ENCODE peak calls at places on chromosome 17, in seven cellular contexts. O is B cell, W is K562, Z is neural progenitor cell, L is HL-60, T is fibroblast of villous mesenchyme, K is body of pancreas. B is an unnamed sample.

GRCh38 chr17:62807812-62808575 is at the start of gene MARCHF10:
- DNase-seq in O (no peak), W (peak; percentile 86), Z (peak; percentile 79), L (no peak), T (no peak), K (peak; percentile 37), B (peak; percentile 81)

GRCh38 chr17:44792276-44792675 is 33.5 kb downstream of the ADAM11 start:
- DNase-seq in O (no peak), W (no peak), Z (no peak), L (no peak), T (peak; percentile 36), K (no peak), B (no peak)

GRCh38 chr17:40818343-40818732 is 4.1 kb downstream of the KRT10 start:
- DNase-seq in O (no peak), W (no peak), Z (no peak), L (no peak), T (no peak), K (no peak), B (no peak)

GRCh38 chr17:8861482-8862181 is 5.8 kb downstream of the PIK3R6 start:
- DNase-seq in O (no peak), W (no peak), Z (no peak), L (no peak), T (no peak), K (no peak), B (no peak)

GRCh38 chr17:13601776-13602551 is at the start of gene HS3ST3A1:
- DNase-seq in O (no peak), W (peak; percentile 89), Z (peak; percentile 92), L (no peak), T (peak; percentile 89), K (no peak), B (peak; percentile 88)

GRCh38 chr17:3502466-3502865 is 26.7 kb downstream of the ASPA start:
- DNase-seq in O (no peak), W (no peak), Z (no peak), L (no peak), T (peak; percentile 20), K (no peak), B (no peak)

GRCh38 chr17:62751350-62751691 is 56.8 kb downstream of the MARCHF10 start:
- DNase-seq in O (no peak), W (no peak), Z (no peak), L (no peak), T (no peak), K (no peak), B (no peak)

GRCh38 chr17:76268015-76268749 is 3.0 kb downstream of the UBALD2 start:
- DNase-seq in O (peak; percentile 80), W (peak; percentile 63), Z (no peak), L (peak; percentile 87), T (peak; percentile 83), K (no peak), B (no peak)

GRCh38 chr17:43970366-43970765 is 16.6 kb upstream of the PYY start:
- DNase-seq in O (no peak), W (no peak), Z (no peak), L (no peak), T (no peak), K (no peak), B (no peak)

GRCh38 chr17:5921919-5922318 is 148.3 kb upstream of the WSCD1 start:
- DNase-seq in O (no peak), W (no peak), Z (no peak), L (no peak), T (no peak), K (no peak), B (no peak)

GRCh38 chr17:42027961-42028790 is 8.3 kb downstream of the NKIRAS2 start:
- DNase-seq in O (no peak), W (peak; percentile 50), Z (peak; percentile 71), L (no peak), T (no peak), K (no peak), B (peak; percentile 26)

GRCh38 chr17:42675348-42675983 is 1.3 kb downstream of the PLEKHH3 start:
- DNase-seq in O (no peak), W (peak; percentile 41), Z (no peak), L (no peak), T (no peak), K (peak; percentile 77), B (no peak)

GRCh38 chr17:46853896-46854444 is 2.6 kb downstream of the WNT9B start:
- DNase-seq in O (no peak), W (no peak), Z (no peak), L (no peak), T (peak; percentile 19), K (no peak), B (no peak)

GRCh38 chr17:78124081-78124835 is 4.3 kb downstream of the TMC6 start:
- DNase-seq in O (peak; percentile 89), W (no peak), Z (no peak), L (peak; percentile 74), T (no peak), K (no peak), B (no peak)

GRCh38 chr17:325270-325976 is 27.2 kb downstream of the RPH3AL start:
- DNase-seq in O (no peak), W (no peak), Z (no peak), L (no peak), T (no peak), K (no peak), B (no peak)

GRCh38 chr17:18043491-18043890 is 4.3 kb downstream of the GID4 start:
- DNase-seq in O (no peak), W (peak; percentile 25), Z (no peak), L (no peak), T (peak; percentile 22), K (no peak), B (no peak)
- TF ChIP-seq CTCF in O (peak; percentile 45), W (peak; percentile 33), Z (no peak), L (no peak), T (no peak), K (no peak), B (no peak)

GRCh38 chr17:16464641-16465312 is 27.2 kb downstream of the LRRC75A start:
- DNase-seq in O (no peak), W (no peak), Z (no peak), L (no peak), T (no peak), K (no peak), B (no peak)

GRCh38 chr17:16464001-16464640 is 27.9 kb downstream of the LRRC75A start:
- DNase-seq in O (no peak), W (no peak), Z (no peak), L (no peak), T (no peak), K (no peak), B (no peak)

GRCh38 chr17:16462070-16462864 is 29.7 kb downstream of the LRRC75A start:
- DNase-seq in O (no peak), W (no peak), Z (no peak), L (no peak), T (no peak), K (no peak), B (no peak)

GRCh38 chr17:16461606-16461866 is 30.5 kb downstream of the LRRC75A start:
- DNase-seq in O (no peak), W (no peak), Z (no peak), L (no peak), T (no peak), K (no peak), B (no peak)

DNA sequence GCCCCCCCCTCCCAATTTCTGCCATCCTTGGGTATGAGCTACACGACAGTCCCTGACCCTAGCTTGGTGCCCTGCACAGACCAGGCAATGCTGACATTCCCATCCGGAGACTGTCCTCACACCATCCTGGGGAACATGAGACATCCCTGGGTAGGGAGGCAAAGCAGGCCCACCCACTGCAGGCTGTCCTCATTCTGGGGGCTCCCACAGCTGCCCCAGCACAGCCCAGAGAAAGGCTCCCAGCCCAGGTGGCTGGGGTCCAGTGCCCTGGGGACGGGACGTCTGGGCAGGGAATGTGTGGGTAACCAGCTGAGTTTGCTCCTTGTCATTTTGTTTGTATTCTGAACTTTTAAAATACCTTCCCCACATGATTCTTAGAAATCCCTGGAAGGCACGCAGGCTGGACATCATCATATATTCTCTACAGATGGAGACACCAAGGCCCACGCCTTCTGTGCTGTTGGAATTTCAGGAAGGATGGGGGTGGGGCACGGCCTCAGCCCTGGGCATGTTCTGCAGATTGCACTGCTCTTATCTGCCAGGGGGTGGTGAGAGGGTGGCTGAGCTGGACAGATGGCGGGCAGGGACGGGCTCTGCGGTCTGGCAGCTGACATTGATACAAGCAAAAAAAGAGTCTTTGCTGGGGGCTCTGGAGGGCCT is 28.5 kb downstream of the LRRC75A start:
- DNase-seq in O (no peak), W (no peak), Z (no peak), L (no peak), T (peak; percentile 88), K (peak; percentile 71), B (no peak)
- TF ChIP-seq CTCF in O (no peak), W (no peak), Z (no peak), L (no peak), T (peak; percentile 40), K (no peak), B (no peak)

GRCh38 chr17:65134035-65134434 is 3.1 kb upstream of the RGS9 start:
- DNase-seq in O (no peak), W (no peak), Z (no peak), L (no peak), T (no peak), K (no peak), B (no peak)

GRCh38 chr17:65139045-65139764 is 2.0 kb downstream of the RGS9 start:
- DNase-seq in O (no peak), W (no peak), Z (no peak), L (no peak), T (no peak), K (no peak), B (no peak)

GRCh38 chr17:65142247-65142646 is 5.1 kb downstream of the RGS9 start:
- DNase-seq in O (no peak), W (no peak), Z (no peak), L (no peak), T (no peak), K (no peak), B (no peak)

GRCh38 chr17:65131946-65132345 is 5.2 kb upstream of the RGS9 start:
- DNase-seq in O (no peak), W (no peak), Z (no peak), L (no peak), T (peak; percentile 85), K (no peak), B (no peak)

GRCh38 chr17:65137076-65137935 is at the start of gene RGS9:
- DNase-seq in O (peak; percentile 78), W (peak; percentile 94), Z (peak; percentile 91), L (peak; percentile 52), T (peak; percentile 63), K (peak; percentile 82), B (peak; percentile 88)
- TF ChIP-seq CTCF in O (peak; percentile 85), W (peak; percentile 93), Z (peak; percentile 98), L (peak; percentile 53), T (peak; percentile 92), K (peak; percentile 100), B (peak; percentile 88)

GRCh38 chr17:69502488-69502887 is 88.0 kb downstream of the MAP2K6 start:
- DNase-seq in O (no peak), W (no peak), Z (no peak), L (no peak), T (no peak), K (no peak), B (no peak)

GRCh38 chr17:69508814-69509213 is 94.3 kb downstream of the MAP2K6 start:
- DNase-seq in O (no peak), W (no peak), Z (no peak), L (no peak), T (no peak), K (no peak), B (no peak)

GRCh38 chr17:69505740-69506139 is 91.2 kb downstream of the MAP2K6 start:
- DNase-seq in O (no peak), W (no peak), Z (no peak), L (no peak), T (no peak), K (no peak), B (no peak)

GRCh38 chr17:69503711-69504110 is 89.2 kb downstream of the MAP2K6 start:
- DNase-seq in O (peak; percentile 58), W (no peak), Z (no peak), L (no peak), T (no peak), K (no peak), B (no peak)

GRCh38 chr17:69506489-69506888 is 92.0 kb downstream of the MAP2K6 start:
- DNase-seq in O (no peak), W (no peak), Z (peak; percentile 57), L (no peak), T (no peak), K (no peak), B (no peak)
- TF ChIP-seq CTCF in O (no peak), W (peak; percentile 27), Z (peak; percentile 59), L (peak; percentile 16), T (peak; percentile 35), K (no peak), B (peak; percentile 17)

B was measured in nephron progenitor cell.